ENCODE peak calls at places on chromosomes 4 and X, in four cellular contexts. One of them, this sample, is unnamed.

GRCh38 chrX:106177106-106177981 is 9.2 kb downstream of the PWWP3B start:
- DNase-seq in K562: no peak
- DNase-seq in A549: no peak
- DNase-seq in SK-N-SH: no peak
- DNase-seq in this sample: no peak

GRCh38 chrX:9676311-9676710 is 89.3 kb downstream of the GPR143 start:
- DNase-seq in K562: no peak
- DNase-seq in A549: no peak
- DNase-seq in SK-N-SH: no peak
- DNase-seq in this sample: no peak

GRCh38 chr4:53653484-53654053 is 62.3 kb upstream of the LNX1 start:
- DNase-seq in K562: no peak
- DNase-seq in A549: peak; percentile 5
- DNase-seq in SK-N-SH: peak; percentile 9
- DNase-seq in this sample: peak; percentile 5

GRCh38 chrX:77160301-77160700 is 286.9 kb upstream of the FGF16 start:
- DNase-seq in K562: no peak
- DNase-seq in A549: peak; percentile 1
- DNase-seq in SK-N-SH: no peak
- DNase-seq in this sample: no peak

GRCh38 chrX:2351999-2352995 is 148.5 kb downstream of the DHRSX start:
- DNase-seq in K562: peak; percentile 37
- DNase-seq in A549: peak; percentile 70
- DNase-seq in SK-N-SH: no peak
- DNase-seq in this sample: peak; percentile 99

GRCh38 chrX:124455966-124456365 is 109.6 kb downstream of the SH2D1A start:
- DNase-seq in K562: no peak
- DNase-seq in A549: no peak
- DNase-seq in SK-N-SH: no peak
- DNase-seq in this sample: no peak

GRCh38 chrX:139058831-139059495 is 347.4 kb upstream of the FGF13 start:
- DNase-seq in K562: no peak
- DNase-seq in A549: no peak
- DNase-seq in SK-N-SH: no peak
- DNase-seq in this sample: no peak

GRCh38 chr4:93710101-93710846 is 118.3 kb upstream of the ATOH1 start:
- DNase-seq in K562: no peak
- DNase-seq in A549: peak; percentile 10
- DNase-seq in SK-N-SH: peak; percentile 10
- DNase-seq in this sample: no peak

GRCh38 chr4:1508161-1509160 is 102.2 kb upstream of the NKX1-1 start:
- DNase-seq in K562: no peak
- DNase-seq in A549: no peak
- DNase-seq in SK-N-SH: peak; percentile 19
- DNase-seq in this sample: no peak

GRCh38 chr4:8836664-8837171 is 34.9 kb downstream of the HMX1 start:
- DNase-seq in K562: no peak
- DNase-seq in A549: no peak
- DNase-seq in SK-N-SH: no peak
- DNase-seq in this sample: no peak

GRCh38 chr4:38576767-38577166 is 87.2 kb upstream of the KLF3 start:
- DNase-seq in K562: no peak
- DNase-seq in A549: no peak
- DNase-seq in SK-N-SH: no peak
- DNase-seq in this sample: no peak

GRCh38 chr4:38570647-38571326 is 93.2 kb upstream of the KLF3 start:
- DNase-seq in K562: no peak
- DNase-seq in A549: no peak
- DNase-seq in SK-N-SH: no peak
- DNase-seq in this sample: no peak

GRCh38 chr4:38577482-38577881 is 86.5 kb upstream of the KLF3 start:
- DNase-seq in K562: no peak
- DNase-seq in A549: no peak
- DNase-seq in SK-N-SH: no peak
- DNase-seq in this sample: no peak

GRCh38 chr4:38572798-38573197 is 91.2 kb upstream of the KLF3 start:
- DNase-seq in K562: no peak
- DNase-seq in A549: no peak
- DNase-seq in SK-N-SH: no peak
- DNase-seq in this sample: no peak

DNA sequence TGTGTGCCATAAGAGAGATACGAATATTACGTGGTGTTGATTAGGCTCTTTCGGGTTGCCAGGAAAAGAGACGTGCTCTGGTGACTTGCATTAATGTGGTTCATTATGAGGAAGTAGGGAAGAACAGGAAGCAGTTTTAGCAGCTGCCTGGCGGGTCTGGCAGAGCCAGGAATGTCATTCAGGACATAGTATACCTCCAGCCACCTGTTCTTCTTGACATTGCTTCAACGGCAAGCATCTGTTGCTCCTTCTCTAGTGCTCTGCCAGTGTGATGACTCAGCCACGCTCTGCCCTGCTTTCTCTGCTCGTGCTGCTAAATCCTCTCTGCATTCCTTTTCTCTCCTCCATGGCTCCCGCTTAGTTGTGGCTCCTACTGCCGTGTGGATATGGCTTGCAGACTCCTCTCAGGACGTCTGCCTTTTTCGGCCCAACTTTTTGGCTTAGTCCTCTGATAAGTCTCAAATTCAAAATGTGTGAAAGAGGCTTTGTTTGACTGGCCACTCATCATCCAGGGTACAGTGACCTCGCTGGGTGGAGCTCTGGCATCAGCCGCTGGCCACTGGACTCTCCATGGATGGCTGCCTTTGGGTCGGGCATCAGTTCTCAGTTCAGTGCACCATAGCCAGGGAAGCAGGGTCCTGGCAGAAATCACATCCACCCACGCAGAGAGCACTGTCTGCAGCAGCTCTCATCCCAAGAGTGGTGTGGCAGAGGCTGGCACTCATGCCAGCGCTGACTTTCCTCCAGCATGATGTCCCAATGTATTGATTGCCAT is 89.3 kb upstream of the KLF3 start:
- DNase-seq in K562: no peak
- DNase-seq in A549: no peak
- DNase-seq in SK-N-SH: no peak
- DNase-seq in this sample: no peak
- TF ChIP-seq RAD21 in K562: no peak
- TF ChIP-seq RAD21 in A549: no peak
- TF ChIP-seq RAD21 in SK-N-SH: no peak
- TF ChIP-seq RAD21 in this sample: no peak

GRCh38 chrX:73270753-73271152 is 56.1 kb upstream of the NAP1L2 start:
- DNase-seq in K562: no peak
- DNase-seq in A549: no peak
- DNase-seq in SK-N-SH: no peak
- DNase-seq in this sample: no peak
- TF ChIP-seq RAD21 in K562: no peak
- TF ChIP-seq RAD21 in A549: no peak
- TF ChIP-seq RAD21 in SK-N-SH: no peak
- TF ChIP-seq RAD21 in this sample: no peak

GRCh38 chr4:54660591-54660990 is 2.8 kb downstream of the KIT start:
- DNase-seq in K562: no peak
- DNase-seq in A549: no peak
- DNase-seq in SK-N-SH: no peak
- DNase-seq in this sample: no peak

GRCh38 chr4:54660145-54660535 is 2.4 kb downstream of the KIT start:
- DNase-seq in K562: no peak
- DNase-seq in A549: no peak
- DNase-seq in SK-N-SH: no peak
- DNase-seq in this sample: no peak

GRCh38 chr4:54662123-54662522 is 4.4 kb downstream of the KIT start:
- DNase-seq in K562: no peak
- DNase-seq in A549: no peak
- DNase-seq in SK-N-SH: no peak
- DNase-seq in this sample: no peak

GRCh38 chr4:54661686-54662085 is 3.9 kb downstream of the KIT start:
- DNase-seq in K562: no peak
- DNase-seq in A549: no peak
- DNase-seq in SK-N-SH: no peak
- DNase-seq in this sample: peak; percentile 92

GRCh38 chr4:54661156-54661555 is 3.4 kb downstream of the KIT start:
- DNase-seq in K562: no peak
- DNase-seq in A549: no peak
- DNase-seq in SK-N-SH: no peak
- DNase-seq in this sample: peak; percentile 39
- TF ChIP-seq RAD21 in K562: no peak
- TF ChIP-seq RAD21 in A549: no peak
- TF ChIP-seq RAD21 in SK-N-SH: no peak
- TF ChIP-seq RAD21 in this sample: no peak

GRCh38 chrX:155745792-155746191 is 133.0 kb upstream of the TMLHE start:
- DNase-seq in K562: no peak
- DNase-seq in A549: peak; percentile 66
- DNase-seq in SK-N-SH: no peak
- DNase-seq in this sample: peak; percentile 2
- TF ChIP-seq RAD21 in K562: no peak
- TF ChIP-seq RAD21 in A549: no peak
- TF ChIP-seq RAD21 in SK-N-SH: no peak
- TF ChIP-seq RAD21 in this sample: no peak

DNA sequence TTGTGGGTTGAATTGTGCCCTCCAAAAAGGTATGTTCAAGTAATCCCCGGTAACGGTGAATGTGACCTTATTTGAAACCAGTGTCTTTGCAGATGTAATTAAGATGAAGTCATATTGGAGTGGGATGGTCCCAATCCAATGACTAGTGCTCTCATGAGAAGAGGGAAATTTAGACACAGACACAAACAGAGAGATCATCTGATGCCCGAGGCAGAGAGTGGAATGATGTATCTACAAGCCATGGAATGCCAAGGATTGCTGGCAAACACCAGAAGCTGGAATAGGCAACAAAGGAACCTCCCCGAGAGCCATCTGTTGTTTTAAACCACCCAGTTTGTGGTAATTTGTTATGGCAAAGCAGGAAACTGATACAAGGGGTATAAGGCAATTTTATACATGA is 35.1 kb downstream of the RPS6KA3 start:
- DNase-seq in K562: no peak
- DNase-seq in A549: no peak
- DNase-seq in SK-N-SH: no peak
- DNase-seq in this sample: no peak
- TF ChIP-seq RAD21 in K562: no peak
- TF ChIP-seq RAD21 in A549: no peak
- TF ChIP-seq RAD21 in SK-N-SH: no peak
- TF ChIP-seq RAD21 in this sample: no peak

GRCh38 chr4:87849612-87850011 is 16.8 kb downstream of the MEPE start:
- DNase-seq in K562: no peak
- DNase-seq in A549: no peak
- DNase-seq in SK-N-SH: no peak
- DNase-seq in this sample: peak; percentile 11
- TF ChIP-seq RAD21 in K562: no peak
- TF ChIP-seq RAD21 in A549: no peak
- TF ChIP-seq RAD21 in SK-N-SH: no peak
- TF ChIP-seq RAD21 in this sample: no peak

GRCh38 chr4:174265917-174266316 is 17.6 kb downstream of the FBXO8 start:
- DNase-seq in K562: no peak
- DNase-seq in A549: no peak
- DNase-seq in SK-N-SH: peak; percentile 46
- DNase-seq in this sample: no peak
- TF ChIP-seq RAD21 in K562: no peak
- TF ChIP-seq RAD21 in A549: no peak
- TF ChIP-seq RAD21 in SK-N-SH: no peak
- TF ChIP-seq RAD21 in this sample: no peak

GRCh38 chr4:122621010-122621616 is at the start of gene IL21:
- DNase-seq in K562: no peak
- DNase-seq in A549: no peak
- DNase-seq in SK-N-SH: no peak
- DNase-seq in this sample: no peak

GRCh38 chr4:122614621-122615020 is 6.2 kb downstream of the IL21 start:
- DNase-seq in K562: no peak
- DNase-seq in A549: no peak
- DNase-seq in SK-N-SH: no peak
- DNase-seq in this sample: peak; percentile 16

GRCh38 chr4:122616910-122617596 is 3.8 kb downstream of the IL21 start:
- DNase-seq in K562: no peak
- DNase-seq in A549: no peak
- DNase-seq in SK-N-SH: no peak
- DNase-seq in this sample: no peak

GRCh38 chr4:122619583-122619982 is 1.3 kb downstream of the IL21 start:
- DNase-seq in K562: no peak
- DNase-seq in A549: no peak
- DNase-seq in SK-N-SH: no peak
- DNase-seq in this sample: no peak

GRCh38 chr4:122617597-122618593 is 3.0 kb downstream of the IL21 start:
- DNase-seq in K562: no peak
- DNase-seq in A549: no peak
- DNase-seq in SK-N-SH: no peak
- DNase-seq in this sample: no peak
- TF ChIP-seq RAD21 in K562: no peak
- TF ChIP-seq RAD21 in A549: no peak
- TF ChIP-seq RAD21 in SK-N-SH: no peak
- TF ChIP-seq RAD21 in this sample: no peak

DNA sequence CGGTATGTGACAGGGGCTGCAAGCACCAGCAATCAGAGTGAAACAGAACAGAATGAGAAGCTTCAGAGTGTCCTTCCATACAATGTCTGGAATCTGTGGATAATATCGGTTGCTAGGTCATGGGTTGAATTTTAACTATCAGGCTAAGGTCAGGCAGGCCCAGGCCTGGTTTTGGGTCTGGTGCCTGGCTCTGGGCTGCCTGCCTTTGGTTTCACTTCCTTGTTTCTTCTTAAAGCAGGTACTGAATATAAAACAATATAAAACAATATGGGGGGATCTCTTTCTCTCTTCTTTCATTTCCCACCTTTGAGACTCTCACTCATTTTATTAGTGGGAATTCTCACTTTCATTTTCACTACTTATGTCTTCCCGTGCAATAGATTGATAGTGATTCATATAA is 962.0 kb downstream of the CCSER1 start:
- DNase-seq in K562: no peak
- DNase-seq in A549: no peak
- DNase-seq in SK-N-SH: no peak
- DNase-seq in this sample: no peak
- TF ChIP-seq RAD21 in K562: no peak
- TF ChIP-seq RAD21 in A549: no peak
- TF ChIP-seq RAD21 in SK-N-SH: no peak
- TF ChIP-seq RAD21 in this sample: no peak

This sample was measured in IMR-90.